ENCODE peak calls at places on chromosomes 16 and 17, in eight cellular contexts. R is breast epithelium, A is HCT116, D is AG04450, F is lower lobe of right lung, L is BJ, G is heart right ventricle, T is retinal pigment epithelial cell. C is an unnamed sample.
A peak's percentile ranks its signal among the peaks of the same experiment; 100 is the strongest.

GRCh38 chr17:35155246-35155645 is 7.6 kb downstream of the UNC45B start:
- DNase-seq in A (no peak), L (no peak), D (no peak), R (no peak), T (no peak), G (no peak), F (no peak), C (no peak)

GRCh38 chr16:49640606-49641005 is 215.3 kb downstream of the ZNF423 start:
- DNase-seq in L (no peak), A (no peak), G (no peak), T (no peak), D (no peak), R (no peak), F (no peak), C (no peak)

GRCh38 chr17:63571632-63572310 is 21.5 kb downstream of the DCAF7 start:
- DNase-seq in T (no peak), F (no peak), L (peak; percentile 56), A (no peak), R (no peak), G (no peak), D (peak; percentile 44), C (no peak)

GRCh38 chr17:71444011-71444574 is 676.7 kb upstream of the SOX9 start:
- DNase-seq in G (no peak), F (no peak), A (no peak), L (no peak), R (no peak), D (no peak), T (no peak), C (no peak)

GRCh38 chr17:49249292-49249794 is 18.8 kb upstream of the PHOSPHO1 start:
- DNase-seq in D (no peak), A (no peak), T (no peak), R (no peak), F (peak; percentile 53), L (no peak), G (peak; percentile 60), C (no peak)

GRCh38 chr17:57911834-57912673 is 43.2 kb downstream of the CUEDC1 start:
- DNase-seq in D (no peak), F (peak; percentile 90), L (no peak), A (peak; percentile 87), T (peak; percentile 90), G (peak; percentile 92), R (peak; percentile 96), C (peak; percentile 59)

GRCh38 chr16:23410176-23410575 is 42.8 kb downstream of the COG7 start:
- DNase-seq in G (no peak), T (no peak), L (no peak), A (no peak), F (no peak), D (no peak), R (peak; percentile 48), C (no peak)

GRCh38 chr16:30348113-30348512 is 7.0 kb downstream of the CD2BP2 start:
- DNase-seq in A (no peak), F (no peak), R (no peak), D (no peak), G (no peak), T (no peak), L (no peak), C (no peak)

GRCh38 chr17:28585891-28586290 is 9.2 kb upstream of the ALDOC start:
- DNase-seq in G (no peak), A (no peak), L (no peak), F (no peak), R (no peak), D (no peak), T (no peak), C (no peak)

GRCh38 chr16:81333356-81333755 is 18.6 kb downstream of the GAN start:
- DNase-seq in G (no peak), D (no peak), F (no peak), L (no peak), R (no peak), T (no peak), A (no peak), C (no peak)

GRCh38 chr16:13873835-13874438 is 46.0 kb upstream of the ERCC4 start:
- DNase-seq in G (no peak), R (no peak), T (no peak), A (peak; percentile 28), D (no peak), F (no peak), L (no peak), C (peak; percentile 48)

DNA sequence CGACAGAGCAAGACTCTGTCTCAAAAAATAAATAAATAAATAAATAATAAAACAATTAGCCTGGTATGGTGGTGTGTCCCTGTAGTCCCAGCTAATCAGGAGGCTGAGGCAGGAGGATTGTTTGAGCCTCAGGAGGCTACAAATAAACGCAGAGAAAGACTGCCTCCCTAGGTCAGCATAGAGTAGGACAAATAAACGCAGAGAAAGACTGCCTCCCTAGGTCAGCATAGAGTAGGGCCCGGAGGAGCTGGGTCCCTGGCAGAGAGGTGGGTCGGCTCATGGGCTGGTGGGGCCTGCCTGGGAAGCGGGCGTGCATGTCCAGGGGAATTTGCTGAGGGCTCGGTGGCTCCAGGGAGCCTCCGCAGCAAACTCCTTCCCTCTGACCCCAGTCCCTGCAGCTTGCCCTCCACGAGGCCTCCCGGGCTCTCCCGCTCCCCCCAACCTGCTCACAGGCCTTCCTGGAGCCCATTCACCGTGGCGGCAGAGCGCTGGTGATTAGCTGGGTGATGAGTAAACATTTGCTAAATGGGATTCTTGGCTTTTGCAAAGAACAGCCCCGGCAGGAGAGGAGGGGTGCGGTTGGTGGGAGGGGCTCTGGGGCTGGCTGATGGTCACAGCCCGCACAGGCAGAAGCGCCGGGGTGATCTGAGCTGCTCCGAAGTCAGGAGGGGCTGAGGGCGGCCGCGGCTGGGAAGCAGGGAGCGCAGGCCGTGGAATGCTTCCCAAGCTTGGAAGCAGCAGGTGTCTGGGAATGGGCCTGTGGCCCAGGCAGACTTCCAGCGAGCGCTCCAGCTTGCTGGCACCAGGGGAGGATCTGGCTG is 93.2 kb downstream of the RTN4RL1 start:
- DNase-seq in L (no peak), F (no peak), D (no peak), T (no peak), R (no peak), A (no peak), G (peak; percentile 58), C (peak; percentile 66)
- TF ChIP-seq CTCF in L (no peak), F (no peak), D (no peak), T (no peak), R (no peak), A (no peak), G (no peak), C (no peak)

DNA sequence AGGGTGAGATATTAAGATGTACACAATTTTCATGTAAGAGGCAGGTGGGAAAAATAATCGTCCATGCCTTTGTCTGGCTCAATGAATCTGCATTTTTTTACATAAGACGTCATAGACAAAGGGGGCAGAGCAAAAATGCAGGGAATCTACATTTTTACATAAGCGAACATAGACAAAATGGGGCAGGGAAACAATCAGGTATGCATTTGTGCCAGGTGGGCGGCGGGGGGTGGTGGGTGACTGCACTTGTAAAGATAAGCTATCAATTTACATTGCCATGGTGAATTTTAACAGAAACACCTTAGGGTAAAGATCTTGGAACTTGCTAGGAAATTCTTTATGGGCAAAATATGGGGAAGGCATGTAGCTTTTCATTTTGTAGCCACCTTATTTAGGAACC is 96.3 kb upstream of the CES5A start:
- DNase-seq in A (no peak), G (no peak), D (no peak), T (no peak), R (no peak), L (no peak), F (no peak), C (no peak)
- TF ChIP-seq CTCF in A (no peak), G (no peak), D (no peak), T (no peak), R (no peak), L (no peak), F (no peak), C (no peak)

GRCh38 chr17:79922798-79923197 is 83.6 kb upstream of the CBX4 start:
- DNase-seq in L (no peak), G (no peak), A (no peak), R (no peak), F (no peak), D (no peak), T (no peak), C (no peak)

GRCh38 chr17:79924639-79924976 is 85.4 kb upstream of the CBX4 start:
- DNase-seq in G (no peak), F (no peak), A (no peak), T (no peak), D (no peak), L (no peak), R (no peak), C (no peak)

GRCh38 chr17:79926002-79926307 is 86.7 kb upstream of the CBX4 start:
- DNase-seq in G (no peak), A (no peak), F (no peak), T (no peak), L (no peak), R (no peak), D (no peak), C (no peak)

GRCh38 chr17:79925242-79925957 is 86.2 kb upstream of the CBX4 start:
- DNase-seq in A (no peak), T (no peak), G (peak; percentile 58), R (peak; percentile 60), L (no peak), F (peak; percentile 88), D (no peak), C (no peak)

DNA sequence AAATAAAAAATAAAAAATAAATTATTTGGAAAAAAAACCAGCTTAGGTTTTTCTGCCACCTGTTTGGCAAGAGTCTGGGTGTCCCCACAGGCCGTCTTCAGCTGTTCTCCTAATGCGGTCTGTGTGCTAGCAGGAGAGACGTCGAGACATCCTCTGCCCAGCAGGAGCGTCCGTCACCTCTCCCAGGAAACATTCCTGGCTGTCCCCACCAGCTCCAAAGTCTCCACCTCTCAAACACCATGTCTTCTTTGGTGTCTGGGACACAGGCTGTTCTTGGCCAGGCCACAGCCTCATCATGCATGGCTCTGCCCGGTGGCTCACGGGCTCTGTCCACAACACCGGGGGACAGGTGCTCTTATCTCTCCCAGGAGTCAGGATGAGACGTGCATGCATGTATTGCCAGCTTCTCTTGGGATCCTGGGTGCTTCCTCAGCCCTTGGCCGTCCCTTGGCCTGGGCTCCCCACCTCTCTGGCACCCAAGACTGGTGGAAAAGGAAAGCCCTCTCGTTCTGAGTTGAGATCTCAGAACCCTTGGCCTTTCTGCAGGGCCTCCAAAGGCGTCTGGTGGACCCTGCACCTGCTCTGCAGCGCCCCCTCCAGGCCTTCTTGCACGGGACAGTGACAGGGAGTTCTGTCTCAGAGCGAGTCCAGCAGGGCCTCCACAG is 84.9 kb upstream of the CBX4 start:
- DNase-seq in A (peak; percentile 52), T (no peak), R (no peak), G (no peak), L (no peak), F (no peak), D (no peak), C (peak; percentile 86)
- TF ChIP-seq CTCF in A (peak; percentile 98), T (peak; percentile 73), R (no peak), G (peak; percentile 30), L (peak; percentile 46), F (peak; percentile 34), D (peak; percentile 50), C (peak; percentile 69)

DNA sequence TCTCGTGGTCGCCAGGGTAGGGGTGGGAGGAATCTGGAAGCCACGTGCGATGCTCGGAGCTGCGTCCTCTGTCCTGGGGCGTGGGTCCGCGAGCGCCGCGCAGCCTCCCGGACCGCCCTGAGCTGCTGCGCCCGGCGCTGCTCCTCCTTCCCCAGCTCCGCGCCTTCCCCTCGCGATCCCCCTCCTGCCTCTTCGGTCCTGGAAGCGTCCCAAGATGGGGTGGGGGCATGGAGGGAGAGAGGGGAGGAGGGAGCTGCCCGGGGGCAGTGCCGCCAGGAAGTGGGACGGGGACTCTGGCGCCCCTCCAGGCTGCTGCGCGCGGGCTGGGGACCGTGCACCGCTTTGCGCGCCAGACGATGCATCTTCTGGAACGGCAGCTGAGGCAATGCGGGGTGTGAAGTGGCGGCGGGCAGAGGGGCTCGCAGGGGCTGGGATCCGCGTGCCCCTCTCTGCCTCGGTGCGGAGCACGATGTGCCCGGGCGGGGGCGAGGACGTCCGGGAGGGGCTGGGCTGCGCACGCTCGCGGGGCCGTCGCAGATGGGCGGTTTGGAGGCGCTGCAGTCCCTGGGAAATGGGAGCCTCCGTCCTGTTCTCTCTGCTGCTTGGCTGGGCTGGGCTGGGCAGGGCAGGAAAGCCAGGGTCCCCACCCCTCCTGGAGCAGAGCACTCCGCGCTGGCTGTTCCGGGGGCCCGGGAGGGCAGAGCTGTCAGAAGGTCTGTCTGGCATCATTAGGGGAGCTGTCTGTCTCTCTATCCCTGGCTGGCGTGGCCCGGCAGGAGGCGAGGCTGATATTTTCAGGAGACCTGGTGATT is 388.0 kb downstream of the SEC14L1 start:
- DNase-seq in D (no peak), F (no peak), T (no peak), A (no peak), G (peak; percentile 42), R (no peak), L (no peak), C (peak; percentile 81)
- TF ChIP-seq CTCF in D (no peak), F (no peak), T (peak; percentile 14), A (no peak), G (peak; percentile 11), R (no peak), L (no peak), C (peak; percentile 53)